ENCODE peak calls at places on chromosome 5, in four cellular contexts. F is B cell, B is mesothelial cell of epicardium, R is choroid plexus epithelial cell. H is an unnamed sample.

GRCh38 chr5:170070556-170071412 is 34.9 kb upstream of the FOXI1 start:
- DNase-seq in F (no peak), B (peak), R (peak), H (peak)

GRCh38 chr5:119285070-119285916 is 70.5 kb upstream of the TNFAIP8 start:
- DNase-seq in F (no peak), B (no peak), R (no peak), H (no peak)

GRCh38 chr5:6377582-6378127 is 692 bp downstream of the MED10 start:
- DNase-seq in F (peak), B (no peak), R (peak), H (no peak)

GRCh38 chr5:143592648-143593047 is 189.2 kb upstream of the NR3C1 start:
- DNase-seq in F (no peak), B (no peak), R (peak), H (no peak)

GRCh38 chr5:136810198-136810823 is 445.0 kb upstream of the TRPC7 start:
- DNase-seq in F (no peak), B (no peak), R (no peak), H (no peak)

GRCh38 chr5:145978171-145978570 is 41.8 kb downstream of the SH3RF2 start:
- DNase-seq in F (no peak), B (no peak), R (no peak), H (no peak)

GRCh38 chr5:14913141-14913540 is 41.6 kb upstream of the ANKH start:
- DNase-seq in F (no peak), B (no peak), R (peak), H (no peak)

GRCh38 chr5:176365663-176366574 is 632 bp downstream of the ARL10 start:
- DNase-seq in F (no peak), B (peak), R (peak), H (peak)

GRCh38 chr5:32522429-32523143 is 62.8 kb upstream of the SUB1 start:
- DNase-seq in F (no peak), B (no peak), R (peak), H (no peak)

GRCh38 chr5:5886812-5887486 is 464.5 kb downstream of the ICE1 start:
- DNase-seq in F (peak), B (no peak), R (no peak), H (peak)

GRCh38 chr5:94711785-94712184 is 93.3 kb downstream of the SLF1 start:
- DNase-seq in F (no peak), B (no peak), R (no peak), H (no peak)

GRCh38 chr5:41817625-41818301 is 52.5 kb downstream of the OXCT1 start:
- DNase-seq in F (no peak), B (no peak), R (no peak), H (no peak)

GRCh38 chr5:658103-658502 is 35.0 kb downstream of the TPPP start:
- DNase-seq in F (no peak), B (no peak), R (peak), H (no peak)

GRCh38 chr5:93349613-93350012 is 231.4 kb downstream of the NR2F1-AS1 start:
- DNase-seq in F (no peak), B (no peak), R (peak), H (no peak)

GRCh38 chr5:38666668-38667498 is 110.4 kb upstream of the LIFR start:
- DNase-seq in F (no peak), B (no peak), R (peak), H (peak)

GRCh38 chr5:50535393-50535792 is 94.3 kb upstream of the EMB start:
- DNase-seq in F (no peak), B (no peak), R (no peak), H (no peak)

GRCh38 chr5:43581398-43581797 is 21.6 kb upstream of the NNT start:
- DNase-seq in F (no peak), B (no peak), R (no peak), H (no peak)

GRCh38 chr5:36763454-36763853 is 113.1 kb upstream of the NIPBL start:
- DNase-seq in F (no peak), B (no peak), R (no peak), H (no peak)

GRCh38 chr5:42874621-42875198 is 63.0 kb upstream of the SELENOP start:
- DNase-seq in F (no peak), B (no peak), R (no peak), H (no peak)

GRCh38 chr5:153276151-153276550 is 214.3 kb upstream of the GRIA1 start:
- DNase-seq in F (no peak), B (peak), R (peak), H (peak)

GRCh38 chr5:29252390-29252789 is 1941.1 kb upstream of the CDH6 start:
- DNase-seq in F (no peak), B (no peak), R (no peak), H (no peak)

GRCh38 chr5:126745259-126745992 is 31.5 kb upstream of the LMNB1 start:
- DNase-seq in F (no peak), B (no peak), R (no peak), H (no peak)

GRCh38 chr5:71587709-71588532 is 781 bp downstream of the MCCC2 start:
- DNase-seq in F (no peak), B (no peak), R (no peak), H (no peak)

GRCh38 chr5:66796306-66797292 is 200.4 kb downstream of the MAST4 start:
- DNase-seq in F (no peak), B (no peak), R (peak), H (no peak)
- TF ChIP-seq CTCF in F (no peak), B (no peak), R (peak), H (peak)

GRCh38 chr5:74392698-74393431 is 247.7 kb downstream of the ENC1 start:
- DNase-seq in F (no peak), B (no peak), R (peak), H (no peak)

GRCh38 chr5:74394924-74395880 is 245.3 kb downstream of the ENC1 start:
- DNase-seq in F (no peak), B (no peak), R (no peak), H (peak)

GRCh38 chr5:74393943-74394342 is 246.6 kb downstream of the ENC1 start:
- DNase-seq in F (no peak), B (no peak), R (no peak), H (no peak)

GRCh38 chr5:74396913-74397606 is 243.5 kb downstream of the ENC1 start:
- DNase-seq in F (no peak), B (no peak), R (peak), H (no peak)

DNA sequence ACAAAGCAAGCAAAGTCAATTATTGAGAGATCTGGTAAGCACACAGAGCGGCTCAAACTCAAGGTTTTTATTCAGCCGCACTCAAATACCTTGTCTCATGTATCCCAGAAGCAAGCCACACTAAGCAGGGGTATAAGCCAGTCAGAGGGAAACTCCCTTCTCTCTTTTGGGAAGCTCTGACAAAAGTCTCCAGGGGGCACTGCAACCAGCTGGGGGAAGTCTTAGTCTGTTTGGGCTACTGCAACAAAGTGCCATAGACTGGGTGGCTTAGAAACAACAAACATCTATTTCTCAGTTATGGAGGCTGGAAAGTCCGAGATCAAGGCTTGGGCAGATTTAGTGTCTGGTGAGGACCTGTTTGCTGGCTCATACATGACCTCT is 246.0 kb downstream of the ENC1 start:
- DNase-seq in F (no peak), B (no peak), R (no peak), H (no peak)
- TF ChIP-seq CTCF in F (no peak), B (no peak), R (peak), H (no peak)

DNA sequence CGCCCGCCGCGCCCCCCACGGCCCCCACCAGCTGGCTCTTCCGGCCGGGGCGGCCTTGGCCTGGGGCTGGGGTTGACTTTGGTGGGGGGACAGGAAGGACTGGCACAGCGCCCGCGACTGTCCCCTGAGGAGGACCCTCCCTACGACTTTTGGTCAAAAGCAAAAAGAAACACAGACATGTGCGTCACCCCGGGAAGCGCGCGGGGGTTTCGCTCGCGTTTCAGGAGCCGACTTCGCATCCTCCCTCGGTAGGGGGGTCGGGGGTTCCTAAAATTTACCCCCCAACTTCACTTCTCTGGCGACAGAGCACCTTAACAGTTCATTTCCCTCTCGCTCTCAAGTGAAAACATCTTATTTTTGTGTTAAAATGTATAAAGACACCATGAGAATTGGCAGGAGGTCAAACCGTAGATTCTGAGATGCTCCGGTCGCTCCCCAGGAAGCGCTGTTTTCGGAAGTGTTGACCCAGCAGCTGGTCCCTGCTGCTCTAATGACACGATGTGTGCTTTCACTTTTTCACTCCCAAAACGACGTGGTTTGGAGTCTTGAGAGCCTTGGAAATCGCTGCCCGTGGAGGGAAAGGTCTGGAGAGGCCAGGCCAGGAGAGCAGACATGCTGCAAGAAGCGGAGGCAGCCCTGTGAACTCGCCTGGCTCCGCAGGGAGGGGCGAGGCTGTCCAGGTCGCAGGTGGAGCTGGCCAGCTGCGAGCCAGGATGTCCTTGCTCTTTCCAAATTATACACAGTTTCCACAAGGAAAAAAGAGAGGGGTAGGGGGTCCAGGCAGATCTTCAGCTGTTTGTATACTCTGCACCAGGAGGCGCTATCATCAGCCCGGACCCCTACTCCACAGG is 248.2 kb upstream of the ANKRD55 start:
- DNase-seq in F (peak), B (no peak), R (peak), H (no peak)
- TF ChIP-seq CTCF in F (peak), B (peak), R (peak), H (peak)

DNA sequence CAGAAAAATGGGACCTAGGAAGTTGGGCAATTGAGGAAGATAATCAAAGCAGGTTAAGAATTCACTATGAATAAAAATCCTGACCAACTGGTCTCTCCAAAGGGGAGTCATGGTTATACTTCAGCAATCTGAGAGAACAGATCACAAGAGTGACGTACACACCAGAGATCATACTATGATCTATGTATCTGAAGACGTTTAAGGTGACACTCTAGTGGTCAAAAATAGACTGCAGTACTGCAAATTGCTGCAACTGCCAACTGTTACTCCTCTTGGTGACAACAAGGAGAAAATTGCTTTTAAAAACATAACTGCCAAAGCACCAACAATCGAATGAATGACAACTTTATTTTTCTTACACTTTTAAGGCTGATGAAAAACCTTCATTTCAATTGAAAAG is 4.9 kb downstream of the AK6 start:
- DNase-seq in F (no peak), B (no peak), R (peak), H (no peak)
- TF ChIP-seq CTCF in F (peak), B (no peak), R (peak), H (peak)

DNA sequence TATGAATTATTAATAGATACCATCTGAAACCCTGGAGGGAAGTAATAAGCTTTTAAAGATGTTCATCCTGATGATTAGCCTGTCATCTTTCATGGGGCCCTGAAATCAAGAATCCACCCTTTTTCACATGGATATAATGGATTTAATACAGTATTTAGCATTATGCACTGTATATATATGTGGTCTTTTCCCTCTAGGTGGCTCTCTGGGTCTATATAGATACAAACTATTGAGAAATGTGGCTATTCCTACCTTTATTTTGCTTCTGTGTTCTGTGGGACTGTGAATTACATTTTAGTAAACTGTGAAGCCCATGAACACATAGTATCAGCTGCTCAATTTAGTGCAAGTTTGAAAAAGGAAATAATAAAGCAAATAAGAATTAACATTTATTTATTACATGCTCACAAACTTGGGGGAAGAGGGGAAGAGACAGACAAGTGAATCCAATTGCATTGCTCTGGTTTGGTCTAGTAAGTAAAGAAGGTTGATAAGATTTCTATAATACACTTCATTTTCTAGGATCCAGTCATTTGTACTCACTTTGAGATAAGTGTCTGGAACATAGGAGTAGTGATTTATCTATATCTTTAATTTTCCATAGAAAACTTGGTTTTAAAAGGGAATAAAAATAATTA is 112.2 kb downstream of the SCAMP1 start:
- DNase-seq in F (no peak), B (no peak), R (peak), H (no peak)
- TF ChIP-seq CTCF in F (peak), B (no peak), R (peak), H (no peak)

GRCh38 chr5:21823076-21823574 is 1030.0 kb downstream of the CDH12 start:
- DNase-seq in F (no peak), B (no peak), R (peak), H (no peak)

GRCh38 chr5:21823588-21823987 is 1029.6 kb downstream of the CDH12 start:
- DNase-seq in F (no peak), B (no peak), R (peak), H (no peak)

GRCh38 chr5:21820527-21820926 is 1032.6 kb downstream of the CDH12 start:
- DNase-seq in F (no peak), B (no peak), R (no peak), H (no peak)

GRCh38 chr5:21817668-21818419 is 1035.3 kb downstream of the CDH12 start:
- DNase-seq in F (no peak), B (no peak), R (peak), H (no peak)
- TF ChIP-seq CTCF in F (no peak), B (peak), R (peak), H (peak)

GRCh38 chr5:178667109-178667508 is 40.3 kb upstream of the CLK4 start:
- DNase-seq in F (no peak), B (peak), R (peak), H (no peak)

GRCh38 chr5:178661836-178662540 is 35.1 kb upstream of the CLK4 start:
- DNase-seq in F (no peak), B (no peak), R (no peak), H (no peak)

GRCh38 chr5:178667685-178668084 is 40.8 kb upstream of the CLK4 start:
- DNase-seq in F (no peak), B (no peak), R (no peak), H (no peak)

GRCh38 chr5:178664141-178664540 is 37.3 kb upstream of the CLK4 start:
- DNase-seq in F (no peak), B (no peak), R (no peak), H (no peak)

DNA sequence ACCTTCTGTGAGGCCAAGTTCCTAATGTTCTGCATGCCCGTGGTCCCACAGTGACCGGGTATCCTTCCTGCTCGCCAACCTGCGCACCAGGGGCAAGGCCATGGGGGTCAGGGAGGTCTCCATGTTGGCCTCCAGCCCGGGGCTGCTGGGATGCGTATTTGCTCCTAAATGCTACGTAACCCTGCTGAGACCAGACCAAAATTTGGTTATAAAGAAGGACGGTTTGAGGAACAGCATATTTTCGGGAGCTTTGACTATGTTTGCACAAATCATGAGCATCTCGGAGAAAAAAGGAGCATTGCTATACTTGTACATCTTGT is 35.7 kb upstream of the CLK4 start:
- DNase-seq in F (no peak), B (no peak), R (no peak), H (no peak)
- TF ChIP-seq CTCF in F (no peak), B (no peak), R (no peak), H (no peak)

DNA sequence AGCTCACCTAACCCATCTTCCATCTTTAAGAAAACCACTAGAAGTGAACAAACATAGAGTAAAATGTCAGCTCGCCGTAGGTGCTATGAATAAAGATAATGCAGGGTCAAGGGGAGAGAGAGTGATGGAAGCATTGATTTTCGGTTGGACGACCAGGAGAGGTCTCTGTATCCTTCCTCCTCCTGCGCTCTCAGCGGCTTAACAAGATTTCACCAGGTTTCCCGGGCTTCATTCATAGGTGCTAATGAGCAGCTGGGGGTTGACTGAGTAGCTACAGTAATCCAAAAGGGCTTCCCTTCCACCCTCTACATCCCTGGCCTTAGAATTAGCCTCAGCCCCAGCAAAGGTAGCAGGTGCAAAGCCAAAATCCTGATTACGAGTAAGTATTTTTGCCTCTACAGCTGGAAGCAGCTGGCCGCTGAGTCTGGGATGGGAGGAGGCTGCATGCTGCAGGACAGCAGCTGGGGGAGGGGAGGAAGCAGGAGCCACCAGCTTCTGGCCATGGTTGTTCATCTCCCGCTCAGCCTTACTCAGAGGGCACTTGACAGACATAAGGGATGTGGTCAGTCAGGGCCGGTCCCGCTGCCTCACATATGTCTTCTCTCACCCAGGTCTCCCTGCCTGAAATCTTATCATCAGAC is 112.0 kb upstream of the IL12B start:
- DNase-seq in F (no peak), B (no peak), R (no peak), H (no peak)
- TF ChIP-seq CTCF in F (no peak), B (no peak), R (peak), H (no peak)

DNA sequence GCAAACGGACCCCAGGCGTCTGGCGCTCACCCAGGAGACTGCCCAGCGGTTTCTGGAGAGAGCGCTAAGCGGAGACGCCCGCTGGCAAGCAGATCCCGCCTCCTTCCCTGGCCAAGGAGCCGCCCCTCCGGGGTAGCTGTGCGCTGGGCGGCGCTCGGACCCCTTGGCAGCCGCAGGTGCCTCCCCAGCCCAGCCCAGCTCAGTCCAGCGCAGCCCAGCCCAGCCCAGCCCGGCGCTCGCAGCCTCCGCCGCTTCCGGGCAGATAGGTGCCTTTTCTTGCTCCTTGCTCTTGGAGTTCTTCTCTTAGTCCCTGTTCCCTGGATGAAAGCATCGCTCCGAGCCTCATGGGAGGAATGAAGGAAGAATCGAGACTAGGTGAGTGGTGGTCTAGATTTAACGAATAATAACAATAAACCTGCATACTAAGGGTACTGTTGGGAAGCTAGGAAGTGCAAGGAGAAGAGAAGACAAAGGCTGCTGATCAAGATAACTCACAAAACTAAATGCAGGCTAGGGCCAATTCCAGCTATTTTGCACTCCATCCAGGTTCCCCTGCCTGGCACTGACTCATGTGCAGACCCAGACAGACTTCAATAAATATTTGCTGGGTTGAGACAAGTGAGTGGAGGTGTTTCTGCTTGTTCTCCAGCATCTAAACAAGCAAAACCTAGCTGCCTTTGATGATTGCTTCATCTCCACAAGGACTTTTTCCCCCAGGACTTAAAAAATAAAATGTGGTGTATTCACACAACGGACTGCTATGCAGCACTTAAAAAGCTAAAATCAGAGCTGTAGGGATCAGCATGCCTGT is at the start of gene STK32A:
- DNase-seq in F (no peak), B (peak), R (peak), H (peak)
- TF ChIP-seq CTCF in F (no peak), B (no peak), R (no peak), H (peak)

H was measured in progenitor cell of endocrine pancreas.